ENCODE peak calls at places on chromosomes 7 and 10, in eight cellular contexts. One of them, this sample, is unnamed.
A peak's percentile ranks its signal among the peaks of the same experiment; 100 is the strongest.

GRCh38 chr7:35513828-35514227 is 181.1 kb downstream of the HERPUD2 start:
- DNase-seq in uterus: no peak
- DNase-seq in esophagus squamous epithelium: no peak
- DNase-seq in testis: no peak
- DNase-seq in tibial nerve: no peak
- DNase-seq in breast epithelium: no peak
- DNase-seq in body of pancreas: no peak
- DNase-seq in upper lobe of left lung: no peak
- DNase-seq in this sample: no peak

GRCh38 chr10:31381766-31382316 is 62.8 kb downstream of the ZEB1 start:
- DNase-seq in body of pancreas: no peak
- DNase-seq in upper lobe of left lung: no peak
- DNase-seq in testis: no peak
- DNase-seq in breast epithelium: no peak
- DNase-seq in esophagus squamous epithelium: no peak
- DNase-seq in tibial nerve: no peak
- DNase-seq in uterus: no peak
- DNase-seq in this sample: no peak

GRCh38 chr7:11298220-11298619 is 324.5 kb downstream of the PHF14 start:
- DNase-seq in body of pancreas: no peak
- DNase-seq in uterus: no peak
- DNase-seq in testis: peak; percentile 22
- DNase-seq in upper lobe of left lung: no peak
- DNase-seq in breast epithelium: no peak
- DNase-seq in tibial nerve: no peak
- DNase-seq in esophagus squamous epithelium: no peak
- DNase-seq in this sample: no peak

GRCh38 chr10:58240531-58240930 is 27.2 kb downstream of the IPMK start:
- DNase-seq in body of pancreas: no peak
- DNase-seq in uterus: no peak
- DNase-seq in testis: no peak
- DNase-seq in tibial nerve: no peak
- DNase-seq in breast epithelium: no peak
- DNase-seq in esophagus squamous epithelium: no peak
- DNase-seq in upper lobe of left lung: no peak
- DNase-seq in this sample: no peak

GRCh38 chr10:126321455-126321854 is 66.8 kb downstream of the ADAM12 start:
- DNase-seq in esophagus squamous epithelium: no peak
- DNase-seq in testis: no peak
- DNase-seq in tibial nerve: no peak
- DNase-seq in uterus: peak; percentile 25
- DNase-seq in upper lobe of left lung: no peak
- DNase-seq in breast epithelium: no peak
- DNase-seq in body of pancreas: no peak
- DNase-seq in this sample: no peak

GRCh38 chr7:33842141-33842540 is 63.2 kb upstream of the BMPER start:
- DNase-seq in uterus: no peak
- DNase-seq in testis: no peak
- DNase-seq in esophagus squamous epithelium: no peak
- DNase-seq in upper lobe of left lung: no peak
- DNase-seq in tibial nerve: no peak
- DNase-seq in breast epithelium: no peak
- DNase-seq in body of pancreas: no peak
- DNase-seq in this sample: no peak

GRCh38 chr7:138658889-138659288 is 42.3 kb downstream of the SVOPL start:
- DNase-seq in upper lobe of left lung: no peak
- DNase-seq in breast epithelium: no peak
- DNase-seq in body of pancreas: no peak
- DNase-seq in esophagus squamous epithelium: no peak
- DNase-seq in tibial nerve: no peak
- DNase-seq in testis: no peak
- DNase-seq in uterus: no peak
- DNase-seq in this sample: no peak

GRCh38 chr7:38244516-38244915 is 28.9 kb downstream of the TARP start:
- DNase-seq in upper lobe of left lung: no peak
- DNase-seq in tibial nerve: no peak
- DNase-seq in uterus: no peak
- DNase-seq in body of pancreas: no peak
- DNase-seq in esophagus squamous epithelium: no peak
- DNase-seq in breast epithelium: no peak
- DNase-seq in testis: no peak
- DNase-seq in this sample: no peak

GRCh38 chr7:139588632-139589031 is 65.1 kb downstream of the CLEC2L start:
- DNase-seq in upper lobe of left lung: no peak
- DNase-seq in testis: peak; percentile 32
- DNase-seq in tibial nerve: no peak
- DNase-seq in body of pancreas: peak; percentile 25
- DNase-seq in uterus: peak; percentile 68
- DNase-seq in esophagus squamous epithelium: no peak
- DNase-seq in breast epithelium: no peak
- DNase-seq in this sample: no peak

GRCh38 chr7:107582906-107583305 is 2.9 kb downstream of the BCAP29 start:
- DNase-seq in uterus: no peak
- DNase-seq in body of pancreas: no peak
- DNase-seq in esophagus squamous epithelium: no peak
- DNase-seq in testis: no peak
- DNase-seq in breast epithelium: no peak
- DNase-seq in upper lobe of left lung: no peak
- DNase-seq in tibial nerve: no peak
- DNase-seq in this sample: no peak

GRCh38 chr10:119538632-119539358 is 3.7 kb downstream of the RGS10 start:
- DNase-seq in esophagus squamous epithelium: no peak
- DNase-seq in body of pancreas: no peak
- DNase-seq in testis: no peak
- DNase-seq in tibial nerve: no peak
- DNase-seq in upper lobe of left lung: no peak
- DNase-seq in breast epithelium: no peak
- DNase-seq in uterus: no peak
- DNase-seq in this sample: no peak

GRCh38 chr7:80134105-80134535 is 511 bp upstream of the GNAI1 start:
- DNase-seq in upper lobe of left lung: no peak
- DNase-seq in body of pancreas: peak; percentile 81
- DNase-seq in uterus: no peak
- DNase-seq in esophagus squamous epithelium: no peak
- DNase-seq in tibial nerve: peak; percentile 42
- DNase-seq in breast epithelium: peak; percentile 50
- DNase-seq in testis: no peak
- DNase-seq in this sample: no peak

GRCh38 chr10:47077941-47078340 is 166.7 kb downstream of the PTPN20 start:
- DNase-seq in esophagus squamous epithelium: no peak
- DNase-seq in tibial nerve: no peak
- DNase-seq in breast epithelium: no peak
- DNase-seq in upper lobe of left lung: no peak
- DNase-seq in testis: no peak
- DNase-seq in body of pancreas: no peak
- DNase-seq in uterus: no peak
- DNase-seq in this sample: no peak

GRCh38 chr7:139539231-139539630 is 15.7 kb downstream of the CLEC2L start:
- DNase-seq in testis: no peak
- DNase-seq in esophagus squamous epithelium: no peak
- DNase-seq in breast epithelium: no peak
- DNase-seq in body of pancreas: no peak
- DNase-seq in tibial nerve: no peak
- DNase-seq in uterus: no peak
- DNase-seq in upper lobe of left lung: no peak
- DNase-seq in this sample: no peak

GRCh38 chr7:113519447-113519846 is 399.4 kb downstream of the PPP1R3A start:
- DNase-seq in tibial nerve: no peak
- DNase-seq in body of pancreas: no peak
- DNase-seq in uterus: no peak
- DNase-seq in upper lobe of left lung: no peak
- DNase-seq in esophagus squamous epithelium: no peak
- DNase-seq in breast epithelium: no peak
- DNase-seq in testis: no peak
- DNase-seq in this sample: no peak

GRCh38 chr7:4143511-4144160 is 538.5 kb upstream of the FOXK1 start:
- DNase-seq in breast epithelium: no peak
- DNase-seq in testis: no peak
- DNase-seq in tibial nerve: no peak
- DNase-seq in body of pancreas: no peak
- DNase-seq in uterus: no peak
- DNase-seq in esophagus squamous epithelium: no peak
- DNase-seq in upper lobe of left lung: peak; percentile 61
- DNase-seq in this sample: no peak

GRCh38 chr7:11665381-11665780 is 166.6 kb downstream of the THSD7A start:
- DNase-seq in testis: no peak
- DNase-seq in body of pancreas: no peak
- DNase-seq in esophagus squamous epithelium: no peak
- DNase-seq in breast epithelium: no peak
- DNase-seq in upper lobe of left lung: no peak
- DNase-seq in tibial nerve: no peak
- DNase-seq in uterus: no peak
- DNase-seq in this sample: no peak

GRCh38 chr7:1709900-1710299 is 39.8 kb downstream of the ELFN1 start:
- DNase-seq in esophagus squamous epithelium: no peak
- DNase-seq in breast epithelium: no peak
- DNase-seq in body of pancreas: no peak
- DNase-seq in uterus: no peak
- DNase-seq in upper lobe of left lung: no peak
- DNase-seq in testis: no peak
- DNase-seq in tibial nerve: no peak
- DNase-seq in this sample: no peak
- TF ChIP-seq CTCF in esophagus squamous epithelium: peak; percentile 13
- TF ChIP-seq CTCF in breast epithelium: no peak
- TF ChIP-seq CTCF in body of pancreas: no peak
- TF ChIP-seq CTCF in uterus: no peak
- TF ChIP-seq CTCF in upper lobe of left lung: peak; percentile 17
- TF ChIP-seq CTCF in testis: no peak
- TF ChIP-seq CTCF in tibial nerve: no peak
- TF ChIP-seq CTCF in this sample: no peak

GRCh38 chr10:17239671-17240460 is 11.8 kb downstream of the VIM start:
- DNase-seq in testis: no peak
- DNase-seq in esophagus squamous epithelium: no peak
- DNase-seq in tibial nerve: no peak
- DNase-seq in upper lobe of left lung: no peak
- DNase-seq in body of pancreas: no peak
- DNase-seq in breast epithelium: no peak
- DNase-seq in uterus: no peak
- DNase-seq in this sample: no peak

GRCh38 chr10:17237915-17238444 is 9.9 kb downstream of the VIM start:
- DNase-seq in esophagus squamous epithelium: no peak
- DNase-seq in upper lobe of left lung: no peak
- DNase-seq in testis: no peak
- DNase-seq in uterus: no peak
- DNase-seq in tibial nerve: no peak
- DNase-seq in breast epithelium: no peak
- DNase-seq in body of pancreas: no peak
- DNase-seq in this sample: no peak

GRCh38 chr10:17237163-17237562 is 9.1 kb downstream of the VIM start:
- DNase-seq in esophagus squamous epithelium: no peak
- DNase-seq in testis: no peak
- DNase-seq in breast epithelium: no peak
- DNase-seq in uterus: no peak
- DNase-seq in upper lobe of left lung: no peak
- DNase-seq in body of pancreas: no peak
- DNase-seq in tibial nerve: no peak
- DNase-seq in this sample: no peak

GRCh38 chr10:17239276-17239660 is 11.2 kb downstream of the VIM start:
- DNase-seq in upper lobe of left lung: no peak
- DNase-seq in tibial nerve: no peak
- DNase-seq in breast epithelium: no peak
- DNase-seq in uterus: no peak
- DNase-seq in body of pancreas: no peak
- DNase-seq in testis: no peak
- DNase-seq in esophagus squamous epithelium: no peak
- DNase-seq in this sample: no peak

GRCh38 chr10:17238445-17239275 is 10.6 kb downstream of the VIM start:
- DNase-seq in uterus: no peak
- DNase-seq in tibial nerve: no peak
- DNase-seq in esophagus squamous epithelium: no peak
- DNase-seq in testis: no peak
- DNase-seq in body of pancreas: peak; percentile 6
- DNase-seq in upper lobe of left lung: no peak
- DNase-seq in breast epithelium: no peak
- DNase-seq in this sample: no peak
- TF ChIP-seq POLR2A in uterus: no peak
- TF ChIP-seq POLR2A in tibial nerve: no peak
- TF ChIP-seq POLR2A in esophagus squamous epithelium: no peak
- TF ChIP-seq POLR2A in testis: no peak
- TF ChIP-seq POLR2A in body of pancreas: no peak
- TF ChIP-seq POLR2A in upper lobe of left lung: no peak
- TF ChIP-seq POLR2A in breast epithelium: no peak
- TF ChIP-seq POLR2A in this sample: no peak

GRCh38 chr7:149716007-149716931 is 57.1 kb downstream of the ZNF467 start:
- DNase-seq in testis: peak; percentile 14
- DNase-seq in esophagus squamous epithelium: no peak
- DNase-seq in body of pancreas: no peak
- DNase-seq in breast epithelium: no peak
- DNase-seq in upper lobe of left lung: no peak
- DNase-seq in tibial nerve: no peak
- DNase-seq in uterus: no peak
- DNase-seq in this sample: no peak
- H3K4me3 ChIP-seq in testis: no peak overlapping the region
- H3K4me3 ChIP-seq in esophagus squamous epithelium: peak overlapping the region; percentile 74
- H3K4me3 ChIP-seq in body of pancreas: no peak overlapping the region
- H3K4me3 ChIP-seq in breast epithelium: peak overlapping the region; percentile 89
- H3K4me3 ChIP-seq in upper lobe of left lung: no peak overlapping the region
- H3K4me3 ChIP-seq in tibial nerve: no peak overlapping the region
- H3K4me3 ChIP-seq in uterus: no peak overlapping the region
- H3K4me3 ChIP-seq in this sample: no peak overlapping the region

GRCh38 chr7:83469491-83469890 is 179.4 kb downstream of the SEMA3E start:
- DNase-seq in tibial nerve: no peak
- DNase-seq in body of pancreas: no peak
- DNase-seq in esophagus squamous epithelium: no peak
- DNase-seq in upper lobe of left lung: no peak
- DNase-seq in testis: no peak
- DNase-seq in uterus: no peak
- DNase-seq in breast epithelium: no peak
- DNase-seq in this sample: no peak

GRCh38 chr7:83476501-83476900 is 172.4 kb downstream of the SEMA3E start:
- DNase-seq in tibial nerve: no peak
- DNase-seq in uterus: no peak
- DNase-seq in upper lobe of left lung: no peak
- DNase-seq in esophagus squamous epithelium: no peak
- DNase-seq in testis: no peak
- DNase-seq in body of pancreas: no peak
- DNase-seq in breast epithelium: no peak
- DNase-seq in this sample: no peak

GRCh38 chr7:83478601-83479000 is 170.3 kb downstream of the SEMA3E start:
- DNase-seq in tibial nerve: no peak
- DNase-seq in body of pancreas: no peak
- DNase-seq in breast epithelium: no peak
- DNase-seq in upper lobe of left lung: no peak
- DNase-seq in uterus: no peak
- DNase-seq in esophagus squamous epithelium: no peak
- DNase-seq in testis: no peak
- DNase-seq in this sample: no peak

GRCh38 chr7:83472376-83472775 is 176.6 kb downstream of the SEMA3E start:
- DNase-seq in uterus: no peak
- DNase-seq in body of pancreas: no peak
- DNase-seq in testis: no peak
- DNase-seq in upper lobe of left lung: no peak
- DNase-seq in tibial nerve: no peak
- DNase-seq in breast epithelium: no peak
- DNase-seq in esophagus squamous epithelium: no peak
- DNase-seq in this sample: no peak

DNA sequence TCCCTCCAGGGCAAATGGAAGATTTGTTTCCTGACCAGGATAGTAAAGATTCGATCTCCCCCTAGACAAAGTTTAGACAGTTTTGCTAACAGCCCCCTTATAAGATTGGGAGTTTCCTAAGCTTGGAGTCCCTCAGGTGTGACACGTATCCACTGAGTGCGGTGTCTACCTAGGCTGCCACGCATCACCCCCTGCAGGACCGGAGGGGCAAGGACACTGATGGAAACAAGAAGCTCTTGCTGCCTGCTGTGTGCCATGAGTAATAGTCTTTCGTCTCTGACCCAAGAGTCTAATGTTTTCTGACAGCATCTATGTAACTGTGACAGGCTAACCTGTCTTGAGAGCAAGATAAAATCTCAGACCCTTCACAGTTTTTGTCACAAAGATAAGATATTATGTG is 173.5 kb downstream of the SEMA3E start:
- DNase-seq in upper lobe of left lung: no peak
- DNase-seq in testis: no peak
- DNase-seq in breast epithelium: no peak
- DNase-seq in tibial nerve: no peak
- DNase-seq in esophagus squamous epithelium: no peak
- DNase-seq in body of pancreas: no peak
- DNase-seq in uterus: no peak
- DNase-seq in this sample: no peak
- TF ChIP-seq CTCF in upper lobe of left lung: no peak
- TF ChIP-seq CTCF in testis: no peak
- TF ChIP-seq CTCF in breast epithelium: no peak
- TF ChIP-seq CTCF in tibial nerve: no peak
- TF ChIP-seq CTCF in esophagus squamous epithelium: no peak
- TF ChIP-seq CTCF in body of pancreas: no peak
- TF ChIP-seq CTCF in uterus: no peak
- TF ChIP-seq CTCF in this sample: no peak

This sample was measured in lower leg skin.